ENCODE peak calls at places on chromosomes 7 and 10, in five cellular contexts. One of them, this sample, is unnamed.

GRCh38 chr7:134727711-134728110 is 51.7 kb upstream of the CALD1 start:
- DNase-seq in iris pigment epithelial cell: no peak
- DNase-seq in Calu3: no peak
- DNase-seq in ecto neural progenitor cell: no peak
- DNase-seq in GM23338: no peak
- DNase-seq in this sample: no peak

GRCh38 chr7:32658034-32658944 is 163.0 kb downstream of the AVL9 start:
- DNase-seq in iris pigment epithelial cell: peak; percentile 65
- DNase-seq in Calu3: peak; percentile 78
- DNase-seq in GM23338: no peak
- DNase-seq in ecto neural progenitor cell: no peak
- DNase-seq in this sample: no peak

GRCh38 chr10:129417882-129418281 is 49.2 kb upstream of the MGMT start:
- DNase-seq in iris pigment epithelial cell: no peak
- DNase-seq in GM23338: no peak
- DNase-seq in ecto neural progenitor cell: no peak
- DNase-seq in Calu3: no peak
- DNase-seq in this sample: no peak

GRCh38 chr10:21946946-21947345 is 56.6 kb downstream of the DNAJC1 start:
- DNase-seq in Calu3: no peak
- DNase-seq in GM23338: no peak
- DNase-seq in iris pigment epithelial cell: no peak
- DNase-seq in ecto neural progenitor cell: no peak
- DNase-seq in this sample: no peak

GRCh38 chr7:50791921-50792341 is 9.2 kb upstream of the GRB10 start:
- DNase-seq in Calu3: no peak
- DNase-seq in iris pigment epithelial cell: peak; percentile 76
- DNase-seq in ecto neural progenitor cell: no peak
- DNase-seq in GM23338: no peak
- DNase-seq in this sample: no peak

GRCh38 chr7:1961776-1962276 is 270.9 kb downstream of the MAD1L1 start:
- DNase-seq in iris pigment epithelial cell: peak; percentile 93
- DNase-seq in GM23338: no peak
- DNase-seq in ecto neural progenitor cell: no peak
- DNase-seq in Calu3: no peak
- DNase-seq in this sample: no peak

GRCh38 chr10:3784510-3785250 is at the start of gene KLF6:
- DNase-seq in GM23338: peak; percentile 37
- DNase-seq in ecto neural progenitor cell: no peak
- DNase-seq in iris pigment epithelial cell: peak; percentile 29
- DNase-seq in Calu3: peak; percentile 38
- DNase-seq in this sample: no peak

GRCh38 chr7:124457841-124458240 is 307.8 kb downstream of the GPR37 start:
- DNase-seq in ecto neural progenitor cell: no peak
- DNase-seq in Calu3: no peak
- DNase-seq in GM23338: no peak
- DNase-seq in iris pigment epithelial cell: peak; percentile 54
- DNase-seq in this sample: no peak

GRCh38 chr10:29257106-29257783 is 31.6 kb upstream of the LYZL1 start:
- DNase-seq in Calu3: no peak
- DNase-seq in iris pigment epithelial cell: peak; percentile 98
- DNase-seq in GM23338: no peak
- DNase-seq in ecto neural progenitor cell: no peak
- DNase-seq in this sample: no peak

GRCh38 chr7:64997927-64998391 is 7.1 kb upstream of the ZNF117 start:
- DNase-seq in ecto neural progenitor cell: no peak
- DNase-seq in Calu3: peak; percentile 38
- DNase-seq in GM23338: peak; percentile 79
- DNase-seq in iris pigment epithelial cell: peak; percentile 87
- DNase-seq in this sample: no peak

GRCh38 chr10:50600831-50601466 is 22.8 kb downstream of the SGMS1 start:
- DNase-seq in ecto neural progenitor cell: no peak
- DNase-seq in Calu3: no peak
- DNase-seq in GM23338: no peak
- DNase-seq in iris pigment epithelial cell: peak; percentile 22
- DNase-seq in this sample: no peak

GRCh38 chr7:120171406-120171805 is 101.6 kb upstream of the KCND2 start:
- DNase-seq in GM23338: no peak
- DNase-seq in ecto neural progenitor cell: no peak
- DNase-seq in iris pigment epithelial cell: no peak
- DNase-seq in Calu3: no peak
- DNase-seq in this sample: no peak

GRCh38 chr7:84317536-84317935 is 122.9 kb upstream of the SEMA3A start:
- DNase-seq in iris pigment epithelial cell: no peak
- DNase-seq in GM23338: no peak
- DNase-seq in ecto neural progenitor cell: no peak
- DNase-seq in Calu3: no peak
- DNase-seq in this sample: no peak

GRCh38 chr10:58836991-58837390 is 324.3 kb downstream of the BICC1 start:
- DNase-seq in Calu3: no peak
- DNase-seq in iris pigment epithelial cell: no peak
- DNase-seq in ecto neural progenitor cell: no peak
- DNase-seq in GM23338: no peak
- DNase-seq in this sample: no peak

GRCh38 chr7:107450970-107451369 is 18.9 kb upstream of the GPR22 start:
- DNase-seq in iris pigment epithelial cell: no peak
- DNase-seq in Calu3: no peak
- DNase-seq in ecto neural progenitor cell: no peak
- DNase-seq in GM23338: no peak
- DNase-seq in this sample: no peak

GRCh38 chr7:4694653-4695335 is 12.7 kb downstream of the FOXK1 start:
- DNase-seq in ecto neural progenitor cell: no peak
- DNase-seq in GM23338: no peak
- DNase-seq in Calu3: no peak
- DNase-seq in iris pigment epithelial cell: peak; percentile 86
- DNase-seq in this sample: no peak

GRCh38 chr7:18345641-18346234 is 149.8 kb upstream of the HDAC9 start:
- DNase-seq in ecto neural progenitor cell: peak; percentile 52
- DNase-seq in Calu3: peak; percentile 74
- DNase-seq in iris pigment epithelial cell: peak; percentile 38
- DNase-seq in GM23338: peak; percentile 88
- DNase-seq in this sample: peak; percentile 49

GRCh38 chr10:45627412-45628048 is 45.0 kb downstream of the ZFAND4 start:
- DNase-seq in iris pigment epithelial cell: peak; percentile 2
- DNase-seq in Calu3: no peak
- DNase-seq in ecto neural progenitor cell: no peak
- DNase-seq in GM23338: no peak
- DNase-seq in this sample: no peak

GRCh38 chr7:69883399-69883821 is 285.1 kb downstream of the AUTS2 start:
- DNase-seq in GM23338: no peak
- DNase-seq in ecto neural progenitor cell: no peak
- DNase-seq in Calu3: no peak
- DNase-seq in iris pigment epithelial cell: no peak
- DNase-seq in this sample: no peak

GRCh38 chr7:7159063-7159645 is 23.2 kb upstream of the C1GALT1 start:
- DNase-seq in Calu3: no peak
- DNase-seq in iris pigment epithelial cell: no peak
- DNase-seq in ecto neural progenitor cell: no peak
- DNase-seq in GM23338: no peak
- DNase-seq in this sample: no peak

GRCh38 chr10:25869067-25869591 is 64.9 kb upstream of the MYO3A start:
- DNase-seq in GM23338: no peak
- DNase-seq in ecto neural progenitor cell: no peak
- DNase-seq in Calu3: no peak
- DNase-seq in iris pigment epithelial cell: no peak
- DNase-seq in this sample: no peak